ENCODE peak calls at places on chromosomes 5 and 9, in six cellular contexts. O, B, U, N, E and A are unnamed samples.

GRCh38 chr5:13625616-13626198 is 318.8 kb downstream of the DNAH5 start:
- DNase-seq in O (no peak), B (no peak), U (no peak), N (no peak), E (no peak), A (no peak)

GRCh38 chr9:131334568-131335105 is 45.1 kb downstream of the PLPP7 start:
- DNase-seq in O (peak), B (no peak), U (no peak), N (no peak), E (no peak), A (no peak)

GRCh38 chr9:106830527-106831140 is 32.3 kb upstream of the ZNF462 start:
- DNase-seq in O (no peak), B (no peak), U (no peak), N (no peak), E (no peak), A (no peak)

GRCh38 chr5:128826290-128826689 is 139.0 kb upstream of the SLC27A6 start:
- DNase-seq in O (no peak), B (no peak), U (no peak), N (no peak), E (no peak), A (no peak)

GRCh38 chr5:171649002-171649401 is 136.6 kb upstream of the SMIM23 start:
- DNase-seq in O (no peak), B (no peak), U (no peak), N (no peak), E (no peak), A (no peak)

GRCh38 chr5:142104491-142104890 is 4.1 kb upstream of the NDFIP1 start:
- DNase-seq in O (no peak), B (no peak), U (no peak), N (no peak), E (no peak), A (no peak)

GRCh38 chr5:54234304-54234938 is 76.0 kb downstream of the ARL15 start:
- DNase-seq in O (no peak), B (no peak), U (no peak), N (peak), E (peak), A (no peak)

GRCh38 chr9:127033059-127033458 is 89.4 kb downstream of the ANGPTL2 start:
- DNase-seq in O (no peak), B (no peak), U (no peak), N (no peak), E (no peak), A (no peak)

DNA sequence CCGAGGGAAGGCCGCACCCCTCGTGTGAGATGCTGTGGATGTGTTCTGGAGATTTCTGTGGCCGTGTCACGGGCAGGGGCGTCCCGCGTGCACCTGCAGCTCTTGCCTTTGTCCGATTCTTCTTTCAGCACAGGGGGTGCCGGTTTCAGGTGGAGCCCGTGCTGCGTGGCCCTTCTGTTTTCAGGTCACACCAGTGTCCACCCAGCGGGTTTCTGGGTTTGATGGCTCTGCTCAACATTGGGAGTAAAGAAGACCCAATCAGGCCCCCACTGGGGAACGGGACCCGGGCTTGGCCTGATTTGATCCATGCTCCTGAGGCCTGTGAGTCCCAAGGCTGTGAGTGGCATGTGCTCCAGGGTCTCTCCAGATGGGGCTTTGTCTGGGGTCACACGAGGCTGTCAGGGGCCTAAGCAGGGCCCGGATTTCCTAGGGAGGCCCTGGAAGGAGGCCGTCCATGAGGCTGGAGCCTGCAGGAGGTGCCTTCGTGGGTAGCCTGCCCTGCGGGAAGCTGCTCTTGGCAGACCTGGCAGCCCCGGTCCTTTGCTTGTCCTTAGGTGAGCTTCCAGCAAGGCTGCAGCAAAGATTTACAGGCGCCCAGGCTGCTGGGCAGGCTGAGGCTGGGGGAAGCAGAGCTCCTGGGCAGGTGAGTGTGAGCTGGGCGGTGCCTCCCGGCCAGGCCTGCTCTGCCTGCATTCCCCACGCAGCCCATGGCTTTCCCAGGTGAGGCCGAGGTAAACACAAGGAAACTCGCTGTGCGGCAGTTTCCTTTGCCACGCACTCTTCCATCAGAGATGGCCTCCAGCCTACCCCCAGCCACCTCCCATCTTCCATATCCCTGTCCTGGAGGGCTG is 12.8 kb downstream of the MRPL36 start:
- DNase-seq in O (no peak), B (no peak), U (no peak), N (no peak), E (no peak), A (no peak)
- TF ChIP-seq SIN3A in O (no peak), B (no peak), U (no peak), N (no peak), E (no peak), A (no peak)

GRCh38 chr9:134236001-134236421 is 71.6 kb upstream of the RNU6ATAC start:
- DNase-seq in O (no peak), B (no peak), U (no peak), N (no peak), E (no peak), A (no peak)

GRCh38 chr9:134235366-134235765 is 71.0 kb upstream of the RNU6ATAC start:
- DNase-seq in O (no peak), B (no peak), U (no peak), N (peak), E (no peak), A (no peak)

GRCh38 chr9:134233022-134233421 is 68.7 kb upstream of the RNU6ATAC start:
- DNase-seq in O (no peak), B (no peak), U (no peak), N (no peak), E (no peak), A (no peak)

GRCh38 chr9:134234687-134235359 is 70.5 kb upstream of the RNU6ATAC start:
- DNase-seq in O (no peak), B (no peak), U (no peak), N (no peak), E (no peak), A (no peak)

DNA sequence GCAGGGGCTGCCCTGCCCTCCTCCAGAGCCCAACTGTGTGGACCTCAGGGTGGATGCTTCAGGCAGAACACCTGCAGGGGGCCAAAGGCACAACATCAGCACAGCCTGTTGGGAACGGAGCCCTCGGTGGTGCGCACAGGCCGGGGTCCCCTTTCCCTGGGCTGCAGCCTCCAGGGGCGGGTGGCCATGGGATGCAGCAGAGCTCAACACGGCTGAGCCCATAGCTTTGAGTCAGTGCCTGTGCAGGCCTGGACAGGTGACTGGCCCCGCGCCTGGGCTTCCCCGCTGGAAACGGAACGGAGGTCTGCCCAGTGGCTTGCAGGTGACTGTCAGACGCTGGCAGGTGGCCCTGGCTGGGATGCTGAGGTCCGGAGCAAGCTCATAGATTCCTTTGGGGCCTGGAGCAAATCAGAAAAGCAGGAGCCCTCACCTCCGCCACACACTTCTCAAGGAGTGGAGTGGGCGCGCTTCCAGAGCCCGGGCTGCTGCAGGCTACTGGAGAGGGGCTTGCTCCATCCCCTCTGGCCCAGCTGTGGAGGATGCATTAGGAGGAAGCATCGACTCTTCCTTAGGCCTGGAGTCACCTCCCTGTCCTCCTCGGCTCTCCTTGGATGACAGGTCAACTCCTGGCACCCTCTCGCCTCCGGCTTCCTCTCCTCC is 69.8 kb upstream of the RNU6ATAC start:
- DNase-seq in O (no peak), B (no peak), U (no peak), N (no peak), E (no peak), A (no peak)
- TF ChIP-seq SIN3A in O (no peak), B (no peak), U (no peak), N (no peak), E (no peak), A (no peak)

DNA sequence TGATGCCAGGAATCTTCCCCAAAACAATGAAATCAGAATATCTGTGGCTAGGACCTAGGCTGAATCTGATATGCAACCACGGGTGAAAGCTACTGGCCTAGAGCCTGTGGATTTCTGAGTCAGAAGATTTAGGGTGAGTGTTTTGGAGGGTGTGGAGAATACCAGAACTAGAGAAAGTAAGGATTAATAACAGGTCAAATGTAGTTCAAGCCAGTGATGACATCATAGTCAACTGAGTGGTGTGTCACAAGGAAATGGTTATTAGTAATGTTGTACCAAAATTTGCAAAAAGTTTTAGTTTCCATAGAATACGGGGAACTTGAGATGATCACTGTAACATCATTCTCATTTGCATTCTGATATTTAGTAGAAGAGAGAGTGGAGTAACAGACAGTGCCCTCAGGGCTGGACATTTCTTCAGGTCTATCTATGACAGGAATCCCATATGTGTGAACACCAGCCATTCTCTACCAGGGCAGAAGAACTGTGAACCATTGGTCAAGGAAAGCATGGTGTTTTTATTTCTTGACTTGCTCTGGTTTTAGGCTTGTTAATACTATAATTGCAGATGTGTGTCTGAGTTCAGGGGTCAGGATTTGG is 3.7 kb downstream of the GALNT12 start:
- DNase-seq in O (no peak), B (no peak), U (no peak), N (no peak), E (no peak), A (no peak)
- TF ChIP-seq SIN3A in O (no peak), B (peak), U (no peak), N (no peak), E (no peak), A (no peak)

GRCh38 chr5:143693691-143694252 is 118.2 kb upstream of the HMHB1 start:
- DNase-seq in O (no peak), B (no peak), U (no peak), N (no peak), E (no peak), A (no peak)
- TF ChIP-seq SIN3A in O (no peak), B (no peak), U (no peak), N (no peak), E (no peak), A (no peak)

GRCh38 chr5:77924081-77924480 is 147.9 kb upstream of the TBCA start:
- DNase-seq in O (no peak), B (no peak), U (no peak), N (no peak), E (no peak), A (no peak)
- TF ChIP-seq SIN3A in O (no peak), B (no peak), U (no peak), N (no peak), E (no peak), A (no peak)